ENCODE peak calls at places on chromosomes 16 and 17, in six cellular contexts. M is body of pancreas; V is psoas muscle; N is brain microvascular endothelial cell; K is pancreas; P is CD8-positive, alpha-beta T cell. O is an unnamed sample.

GRCh38 chr17:42403150-42403549 is 14.9 kb upstream of the STAT3 start:
- DNase-seq in M (no peak), V (no peak), N (no peak), K (no peak), P (peak), O (peak)

GRCh38 chr17:76612977-76613851 is 27.6 kb upstream of the ST6GALNAC2 start:
- DNase-seq in M (no peak), V (no peak), N (no peak), K (no peak), P (no peak), O (no peak)

GRCh38 chr17:39617446-39618251 is 9.1 kb upstream of the PPP1R1B start:
- DNase-seq in M (peak), V (peak), N (no peak), K (peak), P (peak), O (peak)

GRCh38 chr16:57238682-57239081 is 6.4 kb upstream of the ARL2BP start:
- DNase-seq in M (no peak), V (no peak), N (no peak), K (no peak), P (no peak), O (no peak)

GRCh38 chr16:65739518-65739917 is 617.7 kb upstream of the CDH11 start:
- DNase-seq in M (no peak), V (no peak), N (no peak), K (no peak), P (no peak), O (no peak)

GRCh38 chr16:20624882-20625807 is 49.0 kb upstream of the ACSM2B start:
- DNase-seq in M (no peak), V (no peak), N (no peak), K (no peak), P (no peak), O (no peak)

GRCh38 chr16:50802000-50802399 is 60.1 kb downstream of the CYLD start:
- DNase-seq in M (no peak), V (no peak), N (peak), K (no peak), P (no peak), O (no peak)

GRCh38 chr17:71792966-71793365 is 327.9 kb upstream of the SOX9 start:
- DNase-seq in M (no peak), V (no peak), N (peak), K (no peak), P (no peak), O (no peak)

GRCh38 chr17:39096435-39097158 is 54.8 kb downstream of the PLXDC1 start:
- DNase-seq in M (no peak), V (no peak), N (no peak), K (no peak), P (no peak), O (no peak)

GRCh38 chr16:82638095-82638798 is 11.5 kb downstream of the CDH13 start:
- DNase-seq in M (no peak), V (no peak), N (peak), K (no peak), P (no peak), O (no peak)

GRCh38 chr17:62892069-62892675 is 73.9 kb upstream of the TANC2 start:
- DNase-seq in M (no peak), V (no peak), N (no peak), K (no peak), P (no peak), O (no peak)

GRCh38 chr16:84839956-84840355 is 20.2 kb downstream of the CRISPLD2 start:
- DNase-seq in M (no peak), V (peak), N (peak), K (no peak), P (no peak), O (no peak)

GRCh38 chr16:12255919-12256665 is 279.6 kb downstream of the SNX29 start:
- DNase-seq in M (no peak), V (no peak), N (no peak), K (no peak), P (no peak), O (no peak)

GRCh38 chr17:81487487-81488275 is 24.9 kb downstream of the ACTG1 start:
- DNase-seq in M (peak), V (peak), N (no peak), K (peak), P (peak), O (peak)

GRCh38 chr17:7632492-7632894 is 2.6 kb downstream of the SHBG start:
- DNase-seq in M (peak), V (no peak), N (no peak), K (no peak), P (no peak), O (peak)

GRCh38 chr16:47538472-47538871 is 77.3 kb downstream of the PHKB start:
- DNase-seq in M (no peak), V (no peak), N (no peak), K (no peak), P (no peak), O (no peak)

GRCh38 chr16:17017442-17017841 is 453.3 kb downstream of the XYLT1 start:
- DNase-seq in M (no peak), V (no peak), N (no peak), K (no peak), P (no peak), O (no peak)

GRCh38 chr17:10875984-10876555 is 38.2 kb upstream of the PIRT start:
- DNase-seq in M (peak), V (peak), N (peak), K (no peak), P (no peak), O (peak)

GRCh38 chr17:81852237-81852636 is 8.1 kb downstream of the P4HB start:
- DNase-seq in M (no peak), V (no peak), N (no peak), K (no peak), P (no peak), O (no peak)

GRCh38 chr17:42531455-42532354 is 4.3 kb upstream of the NAGLU start:
- DNase-seq in M (peak), V (peak), N (no peak), K (peak), P (peak), O (peak)

DNA sequence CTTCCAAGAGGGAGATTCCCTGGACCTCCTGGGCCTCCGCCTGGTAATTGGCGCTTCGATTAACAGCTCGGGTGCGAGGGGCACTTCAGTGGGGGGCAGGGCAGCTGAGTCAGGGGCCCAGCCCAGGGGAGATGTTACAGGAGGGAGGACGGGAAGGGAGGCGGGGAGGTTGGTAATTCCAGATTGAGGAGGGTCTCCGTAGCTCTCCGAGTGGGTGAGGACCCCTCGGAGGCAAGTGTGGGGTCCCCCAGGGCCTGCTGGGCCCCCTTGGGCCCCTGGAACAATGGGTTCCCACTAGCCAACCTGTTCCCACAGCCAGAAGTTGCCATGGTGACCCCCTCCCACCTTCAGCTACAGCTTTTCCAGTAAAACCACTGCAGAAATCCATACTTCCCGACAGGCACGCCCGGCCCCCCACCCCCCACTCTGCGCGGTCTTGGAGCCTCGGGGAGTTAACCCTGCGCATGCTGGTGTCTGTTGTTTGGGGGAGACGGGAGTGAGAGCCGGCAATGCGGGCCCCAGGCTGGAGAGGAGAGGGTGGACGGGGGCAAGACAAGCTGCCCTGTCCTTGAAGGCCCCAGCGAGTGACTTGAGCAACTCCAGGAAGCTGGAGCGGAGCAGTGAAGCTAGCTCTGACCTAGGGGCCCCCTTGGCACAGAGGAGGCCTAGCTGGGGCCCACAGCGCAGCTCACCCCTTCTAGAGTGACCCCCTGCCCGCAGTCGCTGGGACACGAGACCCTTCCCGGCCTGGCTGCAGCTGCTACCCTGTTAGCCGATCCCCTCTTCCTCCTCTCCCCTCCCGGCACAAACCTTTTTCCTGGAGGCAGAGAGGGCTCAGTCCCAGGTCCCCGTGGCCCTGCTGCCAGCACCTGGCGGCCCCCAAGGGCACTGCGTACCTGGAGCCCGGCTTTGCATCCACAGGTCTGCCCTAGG is 37.8 kb downstream of the TMEM235 start:
- DNase-seq in M (no peak), V (no peak), N (no peak), K (no peak), P (no peak), O (no peak)
- H3K27ac ChIP-seq in M (no peak), V (no peak), N (no peak), K (no peak), P (no peak), O (no peak)

DNA sequence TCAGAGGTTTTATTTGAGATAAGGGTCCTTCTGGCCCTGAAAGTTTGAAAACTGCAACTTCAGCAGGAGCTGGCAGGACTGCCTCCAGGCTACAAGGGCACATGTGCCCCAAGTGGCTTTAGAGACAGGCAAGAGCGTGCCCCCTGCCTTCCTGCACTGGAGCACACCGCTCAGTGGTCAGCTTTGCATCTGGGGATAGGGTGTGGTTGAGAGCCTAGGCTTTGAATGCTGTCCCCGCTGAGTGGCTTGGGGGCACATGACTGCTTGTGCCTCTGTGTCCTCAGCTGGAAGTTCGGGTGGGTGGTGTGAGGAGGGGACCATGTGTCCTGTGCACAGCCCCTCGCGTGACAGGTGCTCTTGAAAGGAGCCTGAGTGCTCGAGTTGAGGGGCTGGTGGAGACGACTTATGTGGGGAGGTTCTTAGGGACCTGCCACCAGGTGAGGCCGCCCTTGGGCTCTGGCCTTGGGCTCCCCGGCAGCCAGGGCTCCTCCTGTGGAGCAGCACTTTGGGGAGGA is 29.8 kb downstream of the MGRN1 start:
- DNase-seq in M (peak), V (no peak), N (no peak), K (peak), P (no peak), O (peak)
- H3K27ac ChIP-seq in M (peak), V (no peak), N (no peak), K (peak), P (no peak), O (peak)

GRCh38 chr17:61323696-61324539 is 75.7 kb upstream of the TBX2 start:
- DNase-seq in M (no peak), V (no peak), N (no peak), K (no peak), P (no peak), O (no peak)
- H3K27ac ChIP-seq in M (no peak), V (peak), N (peak), K (no peak), P (no peak), O (peak)

DNA sequence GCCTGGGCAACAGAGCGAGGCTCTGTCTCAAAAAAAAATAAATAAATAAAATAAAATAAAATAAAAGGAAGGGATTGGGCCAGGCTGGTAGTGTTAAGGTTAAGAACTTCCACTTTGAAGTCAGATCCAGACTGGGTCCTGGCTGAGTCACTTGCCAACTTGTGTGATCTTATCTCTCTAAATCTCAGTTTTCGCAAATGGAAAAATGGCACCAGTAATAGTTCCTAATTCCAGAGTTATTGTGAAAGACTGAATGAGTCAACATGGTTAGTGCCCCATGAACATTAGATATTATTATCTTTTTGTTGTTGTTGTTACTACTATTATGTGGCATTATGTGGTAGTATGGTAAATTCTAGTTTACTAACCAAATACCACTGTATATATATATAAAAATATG is 188.0 kb upstream of the AXIN2 start:
- DNase-seq in M (no peak), V (no peak), N (peak), K (no peak), P (no peak), O (no peak)
- H3K27ac ChIP-seq in M (no peak), V (no peak), N (no peak), K (no peak), P (no peak), O (no peak)

DNA sequence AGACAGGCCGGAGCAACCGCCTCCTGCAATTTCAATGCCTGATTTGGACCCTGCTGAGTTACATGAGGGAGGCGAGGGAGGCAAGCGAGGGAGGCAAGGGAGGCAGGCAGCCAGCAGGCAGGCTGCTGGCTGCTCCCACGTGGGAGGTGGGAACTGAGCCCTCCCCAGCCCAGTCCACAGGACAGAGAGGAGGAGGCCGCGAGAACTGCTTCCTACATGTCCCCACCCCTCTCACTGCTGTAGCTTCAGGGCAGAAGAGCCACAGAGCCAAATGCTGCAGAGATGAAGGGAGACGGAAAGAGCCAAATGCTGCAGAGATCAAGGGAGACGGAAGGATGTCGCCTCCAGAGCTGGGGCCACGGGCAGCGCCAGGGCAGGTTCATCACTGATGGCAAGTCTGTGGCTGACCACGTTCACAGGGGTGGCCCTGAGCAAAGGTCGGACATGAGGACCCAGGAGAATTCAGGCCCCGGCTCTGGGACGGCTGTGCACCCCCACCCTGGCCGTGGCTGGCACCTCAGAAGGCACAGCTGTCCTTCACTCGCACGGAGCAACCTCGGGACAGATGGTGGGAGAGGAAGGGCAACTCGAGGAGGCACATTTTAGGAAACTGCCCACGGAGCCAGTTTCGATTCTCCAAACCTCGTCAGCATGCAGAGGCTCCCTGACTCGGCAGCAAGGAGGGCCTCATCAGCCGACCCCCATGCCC is 21.5 kb downstream of the RPH3AL start:
- DNase-seq in M (peak), V (peak), N (no peak), K (no peak), P (peak), O (no peak)
- H3K27ac ChIP-seq in M (peak), V (peak), N (no peak), K (peak), P (no peak), O (peak)

GRCh38 chr17:58375811-58376210 is 23.8 kb upstream of the SUPT4H1 start:
- DNase-seq in M (no peak), V (no peak), N (no peak), K (no peak), P (no peak), O (no peak)
- H3K27ac ChIP-seq in M (no peak), V (no peak), N (no peak), K (no peak), P (no peak), O (no peak)

DNA sequence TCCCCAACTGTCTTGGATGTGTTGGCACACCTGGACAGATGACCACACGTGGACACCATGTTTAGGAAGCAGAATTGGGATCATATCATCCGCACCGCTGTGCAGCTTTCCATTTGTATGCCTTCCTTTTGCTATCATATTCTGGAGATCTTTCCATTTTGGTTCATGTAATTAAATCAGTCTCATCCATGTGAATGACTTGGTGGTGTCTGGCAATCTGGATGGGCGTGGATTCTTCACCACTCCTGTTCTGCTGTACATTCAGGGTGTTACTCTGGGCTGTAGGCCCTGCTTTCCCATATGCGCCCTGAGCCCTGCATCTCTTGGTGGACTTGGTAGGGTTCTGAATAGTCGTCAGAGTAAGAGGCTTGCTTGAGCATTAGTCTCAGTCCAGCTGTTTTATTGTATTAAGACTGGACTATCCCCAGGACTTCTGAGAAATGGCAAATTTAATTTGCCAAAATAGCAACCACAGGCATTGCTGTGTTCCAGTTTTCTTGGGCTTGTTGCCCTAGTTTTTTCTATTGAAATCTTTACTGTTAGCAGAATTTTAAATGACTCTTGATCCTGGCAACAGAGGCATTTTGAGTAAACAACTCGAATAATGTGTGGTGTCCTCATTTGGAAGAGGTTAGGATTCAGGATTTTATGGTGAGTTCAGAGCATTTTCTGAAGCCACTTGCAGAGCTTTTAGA is 14.9 kb downstream of the BANP start:
- DNase-seq in M (no peak), V (no peak), N (no peak), K (no peak), P (no peak), O (no peak)
- H3K27ac ChIP-seq in M (peak), V (peak), N (no peak), K (peak), P (no peak), O (peak)